ENCODE peak calls at places on chromosomes 3 and 15, in six cellular contexts. W is SK-N-SH, E is PC-3, Q is MM.1S, P is HCT116, A is GM23248. V is an unnamed sample.

GRCh38 chr3:68334547-68334946 is 597.8 kb downstream of the TAFA4 start:
- DNase-seq in W (no peak), E (no peak), Q (no peak), P (no peak), A (no peak), V (no peak)

GRCh38 chr3:5754602-5755001 is 567.1 kb downstream of the EDEM1 start:
- DNase-seq in W (no peak), E (no peak), Q (no peak), P (no peak), A (no peak), V (no peak)

GRCh38 chr3:158532099-158532734 is 38.8 kb upstream of the MLF1 start:
- DNase-seq in W (peak; percentile 36), E (peak; percentile 53), Q (peak; percentile 68), P (peak; percentile 41), A (peak; percentile 67), V (peak; percentile 36)

GRCh38 chr3:195892355-195893120 is 15.8 kb downstream of the TNK2 start:
- DNase-seq in W (peak; percentile 87), E (peak; percentile 56), Q (no peak), P (no peak), A (peak; percentile 83), V (peak; percentile 56)

GRCh38 chr15:68352401-68353062 is 75.0 kb downstream of the FEM1B start:
- DNase-seq in W (no peak), E (peak; percentile 97), Q (no peak), P (peak; percentile 35), A (peak; percentile 100), V (no peak)

GRCh38 chr3:72924055-72924454 is 36.2 kb downstream of the GXYLT2 start:
- DNase-seq in W (no peak), E (no peak), Q (no peak), P (no peak), A (no peak), V (peak; percentile 6)

GRCh38 chr3:71512000-71512399 is 71.5 kb downstream of the FOXP1 start:
- DNase-seq in W (no peak), E (peak; percentile 22), Q (peak; percentile 54), P (no peak), A (no peak), V (no peak)

GRCh38 chr3:104596551-104596950 is 770.2 kb upstream of the ALCAM start:
- DNase-seq in W (peak; percentile 14), E (peak; percentile 84), Q (peak; percentile 58), P (peak; percentile 45), A (peak; percentile 39), V (peak; percentile 69)

GRCh38 chr3:32691847-32692246 is 6.9 kb downstream of the CNOT10 start:
- DNase-seq in W (no peak), E (no peak), Q (no peak), P (no peak), A (no peak), V (no peak)

GRCh38 chr3:135556184-135556583 is 409.3 kb upstream of the PPP2R3A start:
- DNase-seq in W (no peak), E (no peak), Q (no peak), P (no peak), A (peak; percentile 8), V (no peak)

GRCh38 chr3:52798978-52799476 is 4.4 kb downstream of the ITIH3 start:
- DNase-seq in W (peak; percentile 59), E (peak; percentile 76), Q (no peak), P (peak; percentile 31), A (peak; percentile 24), V (peak; percentile 49)

GRCh38 chr3:131608296-131608695 is 105.5 kb upstream of the MRPL3 start:
- DNase-seq in W (no peak), E (no peak), Q (no peak), P (no peak), A (no peak), V (no peak)

GRCh38 chr15:73305331-73306211 is 63.2 kb downstream of the HCN4 start:
- DNase-seq in W (peak; percentile 79), E (peak; percentile 74), Q (no peak), P (peak; percentile 61), A (peak; percentile 77), V (peak; percentile 83)

GRCh38 chr15:86231864-86232801 is 152.5 kb downstream of the AGBL1 start:
- DNase-seq in W (peak; percentile 65), E (peak; percentile 45), Q (peak; percentile 46), P (no peak), A (peak; percentile 27), V (peak; percentile 73)

GRCh38 chr3:29430558-29430971 is 149.7 kb downstream of the RBMS3 start:
- DNase-seq in W (peak; percentile 30), E (peak; percentile 26), Q (no peak), P (no peak), A (peak; percentile 52), V (peak; percentile 42)

GRCh38 chr3:58568572-58569286 is 8.5 kb downstream of the FAM107A start:
- DNase-seq in W (peak; percentile 72), E (peak; percentile 92), Q (peak; percentile 71), P (no peak), A (peak; percentile 68), V (peak; percentile 71)

GRCh38 chr15:78620021-78620838 is 566 bp downstream of the CHRNA3 start:
- DNase-seq in W (peak; percentile 86), E (no peak), Q (no peak), P (no peak), A (peak; percentile 13), V (peak; percentile 84)

GRCh38 chr3:12317914-12318313 is 29.0 kb downstream of the PPARG start:
- DNase-seq in W (no peak), E (no peak), Q (no peak), P (no peak), A (no peak), V (no peak)

GRCh38 chr3:12318758-12319621 is 30.1 kb downstream of the PPARG start:
- DNase-seq in W (no peak), E (peak; percentile 48), Q (no peak), P (no peak), A (no peak), V (no peak)

GRCh38 chr3:12316253-12316652 is 27.4 kb downstream of the PPARG start:
- DNase-seq in W (no peak), E (no peak), Q (no peak), P (no peak), A (no peak), V (no peak)

GRCh38 chr3:12313519-12313918 is 24.6 kb downstream of the PPARG start:
- DNase-seq in W (no peak), E (no peak), Q (no peak), P (no peak), A (no peak), V (no peak)

DNA sequence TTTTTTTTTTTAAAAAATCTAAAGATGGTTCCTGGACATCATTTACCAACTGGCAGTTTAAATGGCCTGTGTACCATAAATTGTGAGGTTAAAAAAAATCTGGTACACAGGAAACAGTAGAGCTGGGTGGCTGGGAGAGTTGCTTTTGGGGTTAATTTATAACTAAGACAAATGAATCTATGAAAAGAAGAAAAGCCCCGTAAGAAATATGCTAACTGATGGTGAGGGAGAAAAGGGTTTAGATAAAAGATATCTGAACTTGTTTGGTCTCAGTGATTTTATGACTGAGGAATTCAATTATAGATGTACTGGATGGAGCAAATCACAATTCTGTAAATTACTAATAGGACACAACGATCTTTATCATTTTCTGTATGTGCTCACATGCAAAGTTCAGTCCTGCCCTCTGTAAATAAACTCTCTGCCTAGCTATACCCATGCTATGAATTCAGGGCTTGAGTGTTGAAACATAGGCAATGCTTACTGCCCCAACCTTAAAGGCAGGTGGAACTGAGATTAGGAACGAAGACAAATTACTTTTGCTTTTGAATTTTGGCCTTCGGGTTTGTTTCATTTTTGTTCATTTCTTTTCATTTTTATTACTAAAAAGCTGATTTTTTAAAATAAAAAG is 28.0 kb downstream of the PPARG start:
- DNase-seq in W (no peak), E (no peak), Q (no peak), P (no peak), A (no peak), V (no peak)
- H3K4me3 ChIP-seq in W (no peak overlapping the region), E (no peak overlapping the region), Q (no peak overlapping the region), P (no peak overlapping the region), A (no peak overlapping the region), V (no peak overlapping the region)

GRCh38 chr3:157147099-157147803 is 12.7 kb downstream of the CCNL1 start:
- DNase-seq in W (no peak), E (no peak), Q (no peak), P (no peak), A (no peak), V (no peak)
- TF ChIP-seq EZH2phosphoT487 in W (no peak), E (no peak), Q (no peak), P (no peak), A (no peak), V (no peak)

GRCh38 chr3:153129866-153130265 is 32.2 kb upstream of the RAP2B start:
- DNase-seq in W (no peak), E (no peak), Q (no peak), P (no peak), A (no peak), V (no peak)

GRCh38 chr3:153130312-153130977 is 31.6 kb upstream of the RAP2B start:
- DNase-seq in W (no peak), E (peak; percentile 77), Q (peak; percentile 20), P (peak; percentile 57), A (peak; percentile 79), V (no peak)

GRCh38 chr3:153129426-153129825 is 32.6 kb upstream of the RAP2B start:
- DNase-seq in W (no peak), E (no peak), Q (no peak), P (no peak), A (no peak), V (no peak)

GRCh38 chr3:153127788-153128187 is 34.2 kb upstream of the RAP2B start:
- DNase-seq in W (no peak), E (no peak), Q (no peak), P (no peak), A (no peak), V (no peak)
- H3K9ac ChIP-seq in W (no peak overlapping the region), E (no peak overlapping the region), Q (no peak overlapping the region), P (no peak overlapping the region), A (no peak overlapping the region), V (no peak overlapping the region)

GRCh38 chr3:163879172-163879571 is 1199.1 kb downstream of the SI start:
- DNase-seq in W (no peak), E (no peak), Q (peak; percentile 84), P (no peak), A (no peak), V (no peak)

GRCh38 chr3:163877805-163878204 is 1200.5 kb downstream of the SI start:
- DNase-seq in W (no peak), E (no peak), Q (no peak), P (no peak), A (no peak), V (no peak)

GRCh38 chr3:163878396-163878795 is 1199.9 kb downstream of the SI start:
- DNase-seq in W (no peak), E (peak; percentile 21), Q (no peak), P (no peak), A (no peak), V (peak; percentile 1)
- H3K4me3 ChIP-seq in W (no peak overlapping the region), E (no peak overlapping the region), Q (no peak overlapping the region), P (no peak overlapping the region), A (no peak overlapping the region), V (no peak overlapping the region)

GRCh38 chr3:56502738-56503137 is 34.5 kb upstream of the ERC2 start:
- DNase-seq in W (no peak), E (no peak), Q (no peak), P (no peak), A (no peak), V (no peak)
- TF ChIP-seq EZH2phosphoT487 in W (no peak), E (no peak), Q (no peak), P (no peak), A (no peak), V (no peak)

GRCh38 chr3:15781637-15782402 is 16.0 kb downstream of the ANKRD28 start:
- DNase-seq in W (no peak), E (no peak), Q (no peak), P (no peak), A (peak; percentile 51), V (peak; percentile 21)
- H3K9ac ChIP-seq in W (peak overlapping the region; percentile 53), E (no peak overlapping the region), Q (no peak overlapping the region), P (no peak overlapping the region), A (peak overlapping the region; percentile 76), V (no peak overlapping the region)

GRCh38 chr15:44727462-44728231 is 8.7 kb upstream of the TRIM69 start:
- DNase-seq in W (no peak), E (no peak), Q (no peak), P (no peak), A (no peak), V (no peak)
- H3K4me3 ChIP-seq in W (no peak overlapping the region), E (peak overlapping the region; percentile 6), Q (no peak overlapping the region), P (peak overlapping the region; percentile 58), A (peak overlapping the region; percentile 96), V (no peak overlapping the region)

V was measured in neural progenitor cell.